ENCODE peak calls at places on chromosomes 12 and 14, in four cellular contexts. S, O, G and W are unnamed samples.

GRCh38 chr14:60622920-60623263 is 26.4 kb downstream of the SIX1 start:
- DNase-seq in S (no peak), O (no peak), G (no peak), W (no peak)

GRCh38 chr14:38201137-38201828 is 6.4 kb upstream of the SSTR1 start:
- DNase-seq in S (no peak), O (no peak), G (no peak), W (no peak)

GRCh38 chr12:75831413-75831812 is 200.2 kb downstream of the PHLDA1 start:
- DNase-seq in S (no peak), O (no peak), G (no peak), W (no peak)

GRCh38 chr12:76432733-76433132 is 84.5 kb upstream of the BBS10 start:
- DNase-seq in S (no peak), O (no peak), G (no peak), W (no peak)

GRCh38 chr12:102957339-102958050 is at the start of gene ASCL1:
- DNase-seq in S (no peak), O (no peak), G (no peak), W (no peak)

GRCh38 chr12:20946732-20947131 is 136.2 kb downstream of the SLCO1B3 start:
- DNase-seq in S (no peak), O (no peak), G (no peak), W (no peak)

GRCh38 chr14:34051966-34052657 is 101.2 kb upstream of the EGLN3 start:
- DNase-seq in S (no peak), O (no peak), G (no peak), W (peak)

GRCh38 chr14:69921052-69921451 is 41.8 kb downstream of the SMOC1 start:
- DNase-seq in S (no peak), O (no peak), G (no peak), W (no peak)

GRCh38 chr14:63852271-63852816 is 460 bp upstream of the SYNE2 start:
- DNase-seq in S (no peak), O (no peak), G (peak), W (no peak)

GRCh38 chr12:27434673-27435565 is 11.6 kb upstream of the SMCO2 start:
- DNase-seq in S (peak), O (no peak), G (no peak), W (no peak)

GRCh38 chr12:48954781-48955501 is 2.3 kb downstream of the ARF3 start:
- DNase-seq in S (no peak), O (no peak), G (no peak), W (no peak)

GRCh38 chr14:73610692-73611091 is 1.6 kb upstream of the ACOT6 start:
- DNase-seq in S (no peak), O (no peak), G (no peak), W (no peak)

GRCh38 chr12:58915634-58916033 is 4.7 kb downstream of the LRIG3 start:
- DNase-seq in S (peak), O (no peak), G (no peak), W (no peak)

GRCh38 chr12:105559292-105559691 is 228.8 kb downstream of the C12orf75 start:
- DNase-seq in S (no peak), O (no peak), G (no peak), W (no peak)

GRCh38 chr12:15979096-15980091 is 68.3 kb downstream of the DERA start:
- DNase-seq in S (no peak), O (no peak), G (no peak), W (peak)

GRCh38 chr12:106815741-106816140 is 41.3 kb downstream of the RIC8B start:
- DNase-seq in S (no peak), O (no peak), G (no peak), W (no peak)

GRCh38 chr12:91098942-91099341 is 12.4 kb downstream of the LUM start:
- DNase-seq in S (no peak), O (peak), G (no peak), W (peak)

GRCh38 chr12:57518176-57518919 is 2.0 kb downstream of the DDIT3 start:
- DNase-seq in S (no peak), O (no peak), G (no peak), W (no peak)

GRCh38 chr12:91681751-91682150 is 463.9 kb downstream of the BTG1 start:
- DNase-seq in S (no peak), O (no peak), G (no peak), W (no peak)

GRCh38 chr12:54431911-54432814 is 13.1 kb upstream of the ITGA5 start:
- DNase-seq in S (peak), O (peak), G (no peak), W (no peak)

GRCh38 chr12:66724616-66725015 is 45.7 kb upstream of the GRIP1 start:
- DNase-seq in S (no peak), O (no peak), G (no peak), W (no peak)

DNA sequence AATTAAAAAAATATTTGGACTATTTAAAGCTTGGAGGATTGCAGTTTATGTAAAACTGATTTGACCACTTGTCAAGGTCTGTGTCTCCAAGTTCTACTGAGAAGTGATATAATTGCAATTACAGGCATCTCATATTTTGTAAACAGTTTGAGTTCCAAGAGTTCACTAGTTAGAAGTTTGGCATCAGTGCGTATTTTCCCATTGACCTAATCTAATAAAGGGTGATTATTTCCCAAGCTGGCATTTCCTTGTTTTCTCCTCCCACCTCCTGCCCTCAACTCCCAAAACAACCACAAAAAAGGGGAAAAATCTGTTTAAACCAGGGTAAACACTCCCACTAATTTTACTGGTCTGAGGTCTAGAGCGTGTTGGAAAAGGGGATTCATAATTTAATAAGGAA is 3.0 kb upstream of the MYF6 start:
- DNase-seq in S (no peak), O (no peak), G (no peak), W (no peak)
- TF ChIP-seq POLR2A in S (no peak), O (no peak), G (no peak), W (no peak)

GRCh38 chr12:4320859-4321701 is at the start of gene TIGAR:
- DNase-seq in S (peak), O (peak), G (peak), W (peak)
- TF ChIP-seq POLR2A in S (peak), O (no peak), G (peak), W (peak)

GRCh38 chr12:128808651-128809050 is 15.1 kb downstream of the SLC15A4 start:
- DNase-seq in S (no peak), O (no peak), G (no peak), W (no peak)
- TF ChIP-seq POLR2A in S (no peak), O (no peak), G (no peak), W (no peak)

GRCh38 chr12:6961695-6962284 is 8.7 kb downstream of the PHB2 start:
- DNase-seq in S (peak), O (no peak), G (no peak), W (peak)
- TF ChIP-seq POLR2A in S (no peak), O (no peak), G (peak), W (no peak)

GRCh38 chr14:23366163-23366921 is 1.4 kb upstream of the EFS start:
- DNase-seq in S (peak), O (peak), G (no peak), W (no peak)
- TF ChIP-seq POLR2A in S (peak), O (no peak), G (no peak), W (no peak)

DNA sequence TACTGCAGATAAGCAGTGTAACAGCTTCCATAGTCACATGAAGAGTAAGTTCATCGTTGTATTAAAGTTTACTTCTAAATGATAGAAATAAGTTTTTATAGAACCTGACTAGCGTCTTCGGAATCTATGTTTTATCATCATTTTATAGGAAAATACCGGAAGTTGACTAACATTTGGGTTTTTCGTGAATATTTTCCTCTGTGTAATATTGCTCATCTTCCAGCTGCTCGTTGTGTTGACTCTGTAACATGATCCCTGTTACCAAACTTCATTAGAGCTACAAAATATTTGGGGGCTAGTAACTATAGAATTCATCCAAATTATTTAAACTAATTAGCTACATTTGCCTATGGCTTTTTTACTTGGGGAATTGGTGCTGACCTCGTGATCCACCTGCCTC is 37.2 kb downstream of the DDX51 start:
- DNase-seq in S (no peak), O (no peak), G (no peak), W (no peak)
- TF ChIP-seq POLR2A in S (no peak), O (no peak), G (no peak), W (no peak)

DNA sequence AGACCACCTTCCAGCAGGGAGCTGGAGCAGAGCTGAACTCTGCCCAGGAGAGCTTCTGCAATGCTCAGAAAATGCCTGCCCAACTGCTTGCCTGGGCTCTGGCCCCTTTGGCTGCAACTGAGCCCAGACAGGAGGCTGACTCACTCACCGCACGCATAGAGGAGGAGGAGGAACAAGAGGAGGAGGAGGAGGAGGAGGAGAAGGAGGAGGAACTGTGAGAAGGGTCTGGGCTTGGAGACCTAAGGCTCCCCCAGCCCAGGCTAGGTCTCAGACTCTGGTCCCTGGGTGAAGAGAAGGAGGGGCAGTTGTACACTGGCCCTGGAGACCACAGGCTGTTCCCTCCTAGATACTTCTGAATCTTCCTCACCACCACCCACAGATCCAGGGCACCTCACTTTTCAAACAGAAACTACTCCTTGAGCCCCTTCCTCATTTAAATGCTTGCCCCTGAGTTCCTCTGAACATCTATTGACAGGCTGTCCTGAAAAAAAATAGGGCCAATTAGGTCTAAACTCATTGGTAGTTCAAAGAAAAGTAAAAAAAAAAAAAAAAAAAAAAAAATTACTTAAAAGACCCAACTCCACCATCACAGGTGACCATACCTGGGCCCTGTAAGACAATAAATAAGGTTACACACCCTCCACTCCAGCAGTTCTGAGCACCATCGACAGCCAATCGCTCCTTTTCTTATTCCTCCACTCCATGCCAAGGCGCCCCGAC is 707 bp downstream of the VDR start:
- DNase-seq in S (no peak), O (peak), G (no peak), W (peak)
- TF ChIP-seq POLR2A in S (no peak), O (no peak), G (no peak), W (no peak)

GRCh38 chr12:122501489-122501989 is 807 bp upstream of the ZCCHC8 start:
- DNase-seq in S (no peak), O (no peak), G (no peak), W (no peak)

GRCh38 chr12:122505419-122506051 is 4.8 kb upstream of the ZCCHC8 start:
- DNase-seq in S (no peak), O (no peak), G (no peak), W (no peak)

GRCh38 chr12:122506393-122506938 is 5.7 kb upstream of the ZCCHC8 start:
- DNase-seq in S (no peak), O (no peak), G (no peak), W (no peak)

GRCh38 chr12:122503147-122503751 is 2.5 kb upstream of the ZCCHC8 start:
- DNase-seq in S (no peak), O (no peak), G (no peak), W (no peak)

DNA sequence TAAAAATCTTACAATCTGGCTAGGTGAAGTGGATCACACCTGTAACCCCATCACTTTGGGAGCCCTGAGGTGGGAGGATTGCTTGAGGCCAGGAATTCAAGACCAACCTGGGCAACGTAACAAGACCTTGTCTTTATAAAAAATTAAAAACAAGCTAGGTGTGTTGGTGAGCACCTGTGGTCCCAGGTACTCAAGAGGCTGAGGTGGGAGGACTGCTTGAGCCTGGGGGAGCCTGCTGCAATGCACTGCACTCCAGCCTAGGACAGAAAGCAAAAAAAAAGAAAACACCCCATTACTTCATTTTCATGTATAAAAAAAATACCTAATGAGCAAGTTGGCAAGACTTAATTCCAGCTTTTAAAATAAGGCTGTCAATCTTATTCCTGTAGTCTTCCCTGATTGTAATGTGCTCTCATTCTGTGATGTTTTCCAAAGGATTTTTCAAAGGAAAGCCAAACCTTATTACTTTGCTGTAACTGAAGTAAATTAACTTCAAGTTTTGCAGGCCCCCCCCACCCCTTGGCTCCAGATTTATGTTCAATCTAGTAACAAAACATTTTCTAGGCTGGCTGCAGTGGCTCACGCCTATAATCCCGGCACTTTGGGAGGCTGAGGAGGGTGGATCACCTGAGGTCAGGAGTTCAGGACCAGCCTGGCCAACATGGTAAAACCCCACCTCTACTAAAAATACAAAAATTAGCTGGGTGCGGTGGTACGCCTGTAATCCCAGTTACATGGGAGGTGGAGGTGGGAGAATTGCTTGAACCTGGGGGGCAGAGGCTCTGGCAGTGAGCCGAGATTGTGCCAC is 3.3 kb upstream of the ZCCHC8 start:
- DNase-seq in S (no peak), O (no peak), G (no peak), W (no peak)
- TF ChIP-seq POLR2A in S (no peak), O (no peak), G (peak), W (no peak)

GRCh38 chr14:92105845-92106094 is 612 bp downstream of the ATXN3 start:
- DNase-seq in S (peak), O (peak), G (peak), W (peak)

GRCh38 chr14:92109490-92109889 is 3.1 kb upstream of the ATXN3 start:
- DNase-seq in S (no peak), O (no peak), G (no peak), W (no peak)

GRCh38 chr14:92105073-92105844 is 1.1 kb downstream of the ATXN3 start:
- DNase-seq in S (no peak), O (no peak), G (no peak), W (no peak)

GRCh38 chr14:92106095-92106937 is at the start of gene ATXN3:
- DNase-seq in S (peak), O (peak), G (peak), W (peak)

GRCh38 chr14:92108345-92109254 is 2.2 kb upstream of the ATXN3 start:
- DNase-seq in S (no peak), O (no peak), G (no peak), W (no peak)
- TF ChIP-seq POLR2A in S (no peak), O (no peak), G (no peak), W (no peak)

DNA sequence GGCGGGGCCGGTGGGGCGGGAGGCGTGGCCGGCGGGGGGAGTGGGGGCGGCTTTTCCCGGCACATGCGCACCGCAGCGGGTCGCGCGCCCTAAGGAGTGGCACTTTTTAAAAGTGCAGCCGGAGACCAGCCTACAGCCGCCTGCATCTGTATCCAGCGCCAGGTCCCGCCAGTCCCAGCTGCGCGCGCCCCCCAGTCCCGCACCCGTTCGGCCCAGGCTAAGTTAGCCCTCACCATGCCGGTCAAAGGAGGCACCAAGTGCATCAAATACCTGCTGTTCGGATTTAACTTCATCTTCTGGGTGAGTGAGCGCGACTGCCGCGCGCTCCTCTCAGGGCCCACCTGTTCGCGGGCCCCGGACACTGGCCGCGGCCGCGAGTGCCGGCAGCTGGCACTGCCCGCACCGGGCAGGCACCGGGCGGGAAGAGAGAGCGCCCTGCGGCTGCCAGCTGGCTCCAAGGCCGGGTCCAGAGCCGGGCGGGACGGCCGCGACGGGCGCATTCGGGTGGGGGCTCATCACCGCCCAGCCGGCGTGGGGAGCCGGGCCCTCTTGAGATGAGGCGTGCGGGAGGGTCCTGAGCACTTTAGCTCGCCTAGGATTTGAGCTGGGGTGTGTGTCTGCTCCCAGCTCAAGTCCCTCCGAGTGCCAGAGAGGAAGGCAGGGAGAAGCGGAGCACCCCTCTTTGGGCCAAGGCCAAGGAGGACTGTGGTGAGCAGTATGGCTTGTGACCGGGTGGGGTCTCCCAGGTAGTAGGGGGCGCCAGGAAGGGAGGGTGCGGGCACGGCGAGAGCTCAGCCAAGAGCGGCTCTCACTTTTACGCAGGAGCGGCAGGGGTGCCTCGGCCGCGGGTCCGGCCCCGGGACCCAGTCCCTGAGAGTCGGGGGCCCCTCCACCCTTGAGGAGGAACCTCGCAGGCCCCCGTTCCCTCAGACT is at the start of gene CD9:
- DNase-seq in S (peak), O (no peak), G (peak), W (peak)
- TF ChIP-seq POLR2A in S (no peak), O (no peak), G (no peak), W (no peak)